ENCODE peak calls at places on chromosome 9, in eight cellular contexts. N is left lung; P is keratinocyte; R is right cardiac atrium; L is heart right ventricle; Y is GM23248; K is CD4-positive, alpha-beta T cell; C is mammary epithelial cell. W is an unnamed sample. For H3K9me3, the result is how much of the 10 kb centered on the place peaks cover.

GRCh38 chr9:87034891-87035290 is 87.6 kb upstream of the GAS1 start:
- DNase-seq in N (no peak), P (no peak), R (no peak), L (no peak), Y (peak), K (no peak), C (no peak), W (no peak)

GRCh38 chr9:1960696-1961095 is 54.5 kb upstream of the SMARCA2 start:
- DNase-seq in N (no peak), P (no peak), R (no peak), L (no peak), Y (no peak), K (no peak), C (no peak), W (no peak)

GRCh38 chr9:77598961-77599360 is 49.2 kb downstream of the GNA14 start:
- DNase-seq in N (no peak), P (no peak), R (no peak), L (no peak), Y (no peak), K (no peak), C (no peak), W (no peak)

GRCh38 chr9:131585375-131585774 is 40.1 kb downstream of the PRRT1B start:
- DNase-seq in N (peak), P (no peak), R (no peak), L (no peak), Y (no peak), K (peak), C (no peak), W (no peak)

GRCh38 chr9:112783551-112783954 is 33.0 kb downstream of the SNX30 start:
- DNase-seq in N (no peak), P (no peak), R (no peak), L (no peak), Y (no peak), K (no peak), C (no peak), W (no peak)

GRCh38 chr9:88537743-88538055 is 2.7 kb downstream of the NXNL2 start:
- DNase-seq in N (no peak), P (no peak), R (peak), L (peak), Y (peak), K (peak), C (peak), W (peak)

GRCh38 chr9:136039488-136039887 is 55.6 kb downstream of the NACC2 start:
- DNase-seq in N (no peak), P (no peak), R (no peak), L (no peak), Y (no peak), K (no peak), C (no peak), W (no peak)

GRCh38 chr9:81798606-81799005 is 109.3 kb upstream of the TLE1 start:
- DNase-seq in N (no peak), P (no peak), R (no peak), L (no peak), Y (no peak), K (no peak), C (no peak), W (no peak)

GRCh38 chr9:83981126-83981871 is 694 bp downstream of the RMI1 start:
- DNase-seq in N (no peak), P (no peak), R (peak), L (peak), Y (peak), K (no peak), C (peak), W (peak)

GRCh38 chr9:4894076-4894475 is 91.0 kb upstream of the JAK2 start:
- DNase-seq in N (no peak), P (no peak), R (no peak), L (no peak), Y (peak), K (no peak), C (peak), W (no peak)

GRCh38 chr9:68970150-68970549 is 43.8 kb downstream of the PRKACG start:
- DNase-seq in N (no peak), P (no peak), R (no peak), L (no peak), Y (no peak), K (no peak), C (no peak), W (no peak)

GRCh38 chr9:71743217-71743705 is 25.1 kb downstream of the CEMIP2 start:
- DNase-seq in N (no peak), P (no peak), R (no peak), L (no peak), Y (no peak), K (no peak), C (peak), W (peak)

GRCh38 chr9:80650964-80651555 is 1038.3 kb downstream of the TLE1 start:
- DNase-seq in N (no peak), P (no peak), R (no peak), L (peak), Y (no peak), K (no peak), C (no peak), W (no peak)

GRCh38 chr9:113386571-113387393 is 10.0 kb upstream of the HDHD3 start:
- DNase-seq in N (no peak), P (no peak), R (no peak), L (no peak), Y (no peak), K (no peak), C (no peak), W (no peak)

GRCh38 chr9:87223397-87224246 is 274.0 kb upstream of the DAPK1 start:
- DNase-seq in N (no peak), P (no peak), R (peak), L (no peak), Y (no peak), K (no peak), C (peak), W (peak)

GRCh38 chr9:114347675-114348074 is 18.0 kb downstream of the ORM2 start:
- DNase-seq in N (no peak), P (no peak), R (no peak), L (no peak), Y (no peak), K (no peak), C (no peak), W (no peak)

GRCh38 chr9:98191615-98192502 is 578 bp downstream of the CORO2A start:
- DNase-seq in N (peak), P (no peak), R (peak), L (peak), Y (peak), K (peak), C (peak), W (no peak)

GRCh38 chr9:127170652-127171051 is 48.2 kb upstream of the ANGPTL2 start:
- DNase-seq in N (no peak), P (no peak), R (no peak), L (no peak), Y (no peak), K (no peak), C (no peak), W (no peak)

GRCh38 chr9:127168756-127169506 is 46.5 kb upstream of the ANGPTL2 start:
- DNase-seq in N (no peak), P (no peak), R (no peak), L (no peak), Y (no peak), K (no peak), C (no peak), W (no peak)

GRCh38 chr9:127169507-127169883 is 47.1 kb upstream of the ANGPTL2 start:
- DNase-seq in N (no peak), P (no peak), R (no peak), L (no peak), Y (no peak), K (no peak), C (no peak), W (no peak)

GRCh38 chr9:127172066-127172707 is 49.8 kb upstream of the ANGPTL2 start:
- DNase-seq in N (no peak), P (no peak), R (no peak), L (no peak), Y (no peak), K (no peak), C (no peak), W (no peak)

DNA sequence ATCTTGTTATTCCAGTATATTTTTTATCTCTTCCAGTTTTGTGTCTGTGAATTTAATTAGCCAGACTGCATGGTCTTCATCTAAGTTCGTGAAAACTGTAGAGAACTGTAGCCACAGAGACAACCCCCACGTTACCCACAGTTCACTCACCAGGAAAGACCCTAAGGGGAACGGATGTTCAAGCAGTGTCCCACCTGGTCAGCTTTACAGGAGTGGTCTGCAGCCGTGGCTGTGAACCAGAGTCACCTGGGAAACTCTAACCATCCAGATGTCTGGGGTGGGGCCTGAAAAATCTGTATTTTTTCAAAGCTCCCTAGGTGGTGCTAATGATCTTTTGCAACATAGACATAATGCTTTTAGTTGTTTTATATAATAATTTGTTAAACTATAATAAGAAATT is 47.6 kb upstream of the ANGPTL2 start:
- DNase-seq in N (no peak), P (no peak), R (no peak), L (no peak), Y (no peak), K (no peak), C (no peak), W (no peak)
- H3K27ac ChIP-seq in N (no peak), P (no peak), R (no peak), L (no peak), Y (no peak), K (no peak), C (no peak), W (no peak)

GRCh38 chr9:124664143-124664542 is 107.0 kb downstream of the NR6A1 start:
- DNase-seq in N (no peak), P (no peak), R (no peak), L (no peak), Y (no peak), K (no peak), C (no peak), W (no peak)

GRCh38 chr9:124662561-124662960 is 108.5 kb downstream of the NR6A1 start:
- DNase-seq in N (no peak), P (no peak), R (no peak), L (no peak), Y (no peak), K (no peak), C (no peak), W (no peak)

GRCh38 chr9:124665391-124666058 is 105.6 kb downstream of the NR6A1 start:
- DNase-seq in N (no peak), P (peak), R (no peak), L (no peak), Y (peak), K (no peak), C (peak), W (peak)

GRCh38 chr9:124661184-124661755 is 109.8 kb downstream of the NR6A1 start:
- DNase-seq in N (no peak), P (no peak), R (no peak), L (no peak), Y (no peak), K (no peak), C (no peak), W (peak)

GRCh38 chr9:124663046-124663961 is 107.8 kb downstream of the NR6A1 start:
- DNase-seq in N (no peak), P (no peak), R (no peak), L (no peak), Y (no peak), K (no peak), C (no peak), W (no peak)
- H3K9me3 ChIP-seq in N (under half), P (under half), R (under half), L (under half), Y (under half), K (under half), C (under half), W (under half)

DNA sequence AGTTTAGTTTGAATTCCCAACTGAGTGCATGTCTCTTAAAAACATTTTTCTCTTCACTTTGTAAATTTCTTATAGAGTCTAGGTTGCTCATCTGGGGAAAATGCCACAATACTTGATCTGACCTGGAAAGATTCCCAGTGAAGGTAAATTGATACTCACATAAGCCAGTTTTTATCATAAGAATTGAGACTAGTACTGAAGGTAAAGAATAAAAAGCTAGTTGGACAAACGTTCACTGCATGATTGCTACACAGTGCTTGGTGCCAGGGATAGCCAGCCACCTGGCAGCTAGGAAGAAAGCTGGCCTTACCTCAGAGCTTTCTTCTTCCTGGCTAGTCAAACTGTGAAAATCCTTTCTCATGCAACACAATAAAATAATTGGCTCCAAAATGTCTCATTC is 77.1 kb downstream of the MUSK start:
- DNase-seq in N (no peak), P (no peak), R (peak), L (no peak), Y (peak), K (no peak), C (peak), W (no peak)
- H3K27ac ChIP-seq in N (peak), P (no peak), R (no peak), L (peak), Y (peak), K (no peak), C (no peak), W (no peak)

GRCh38 chr9:120807607-120808379 is 14.6 kb upstream of the FBXW2 start:
- DNase-seq in N (no peak), P (no peak), R (no peak), L (no peak), Y (no peak), K (no peak), C (no peak), W (no peak)
- H3K9me3 ChIP-seq in N (under half), P (under half), R (under half), L (under half), Y (under half), K (under half), C (under half), W (under half)

GRCh38 chr9:18492612-18493011 is 18.7 kb downstream of the ADAMTSL1 start:
- DNase-seq in N (no peak), P (no peak), R (no peak), L (no peak), Y (peak), K (no peak), C (no peak), W (no peak)
- H3K27ac ChIP-seq in N (no peak), P (peak), R (no peak), L (no peak), Y (peak), K (no peak), C (peak), W (peak)

GRCh38 chr9:121709798-121710197 is 58.4 kb downstream of the DAB2IP start:
- DNase-seq in N (no peak), P (no peak), R (no peak), L (peak), Y (no peak), K (no peak), C (no peak), W (no peak)

GRCh38 chr9:121706149-121706548 is 54.7 kb downstream of the DAB2IP start:
- DNase-seq in N (no peak), P (no peak), R (no peak), L (no peak), Y (no peak), K (no peak), C (no peak), W (no peak)

GRCh38 chr9:121707477-121708424 is 56.3 kb downstream of the DAB2IP start:
- DNase-seq in N (no peak), P (no peak), R (no peak), L (no peak), Y (peak), K (no peak), C (peak), W (no peak)

GRCh38 chr9:121711281-121711680 is 59.8 kb downstream of the DAB2IP start:
- DNase-seq in N (no peak), P (no peak), R (no peak), L (no peak), Y (no peak), K (no peak), C (no peak), W (no peak)

GRCh38 chr9:121708768-121709488 is 57.5 kb downstream of the DAB2IP start:
- DNase-seq in N (peak), P (no peak), R (peak), L (no peak), Y (no peak), K (no peak), C (no peak), W (no peak)
- H3K9me3 ChIP-seq in N (under half), P (under half), R (under half), L (under half), Y (under half), K (under half), C (under half), W (under half)

W was measured in SJCRH30.